ENCODE peak calls at places on chromosomes 3 and 15, in ten cellular contexts. One of them, this sample, is unnamed.

GRCh38 chr3:16441306-16441898 is 72.1 kb downstream of the RFTN1 start:
- DNase-seq in right lobe of liver: no peak
- DNase-seq in fibroblast of pulmonary artery: no peak
- DNase-seq in GM20000: no peak
- DNase-seq in T follicular helper cell: no peak
- DNase-seq in epithelial cell of prostate: no peak
- DNase-seq in GM10248: no peak
- DNase-seq in progenitor cell of endocrine pancreas: no peak
- DNase-seq in CD4-positive, alpha-beta memory T cell: no peak
- DNase-seq in GM18507: no peak
- DNase-seq in this sample: no peak

GRCh38 chr15:51374131-51374530 is 32.7 kb downstream of the GLDN start:
- DNase-seq in right lobe of liver: no peak
- DNase-seq in fibroblast of pulmonary artery: no peak
- DNase-seq in GM20000: no peak
- DNase-seq in T follicular helper cell: no peak
- DNase-seq in epithelial cell of prostate: no peak
- DNase-seq in GM10248: no peak
- DNase-seq in progenitor cell of endocrine pancreas: no peak
- DNase-seq in CD4-positive, alpha-beta memory T cell: no peak
- DNase-seq in GM18507: no peak
- DNase-seq in this sample: no peak

GRCh38 chr15:50380089-50380488 is 25.1 kb upstream of the GABPB1 start:
- DNase-seq in right lobe of liver: no peak
- DNase-seq in fibroblast of pulmonary artery: peak; percentile 38
- DNase-seq in GM20000: no peak
- DNase-seq in T follicular helper cell: no peak
- DNase-seq in epithelial cell of prostate: no peak
- DNase-seq in GM10248: no peak
- DNase-seq in progenitor cell of endocrine pancreas: no peak
- DNase-seq in CD4-positive, alpha-beta memory T cell: no peak
- DNase-seq in GM18507: no peak
- DNase-seq in this sample: no peak

GRCh38 chr3:63037116-63037515 is 161.9 kb upstream of the CADPS start:
- DNase-seq in right lobe of liver: no peak
- DNase-seq in fibroblast of pulmonary artery: no peak
- DNase-seq in GM20000: no peak
- DNase-seq in T follicular helper cell: no peak
- DNase-seq in epithelial cell of prostate: no peak
- DNase-seq in GM10248: no peak
- DNase-seq in progenitor cell of endocrine pancreas: no peak
- DNase-seq in CD4-positive, alpha-beta memory T cell: no peak
- DNase-seq in GM18507: no peak
- DNase-seq in this sample: no peak

GRCh38 chr15:25762015-25762662 is 101.0 kb downstream of the ATP10A start:
- DNase-seq in right lobe of liver: no peak
- DNase-seq in fibroblast of pulmonary artery: no peak
- DNase-seq in GM20000: no peak
- DNase-seq in T follicular helper cell: no peak
- DNase-seq in epithelial cell of prostate: no peak
- DNase-seq in GM10248: no peak
- DNase-seq in progenitor cell of endocrine pancreas: no peak
- DNase-seq in CD4-positive, alpha-beta memory T cell: no peak
- DNase-seq in GM18507: no peak
- DNase-seq in this sample: no peak

GRCh38 chr3:53694648-53695356 is 151.4 kb downstream of the CHDH start:
- DNase-seq in right lobe of liver: no peak
- DNase-seq in fibroblast of pulmonary artery: no peak
- DNase-seq in GM20000: no peak
- DNase-seq in T follicular helper cell: no peak
- DNase-seq in epithelial cell of prostate: no peak
- DNase-seq in GM10248: no peak
- DNase-seq in progenitor cell of endocrine pancreas: no peak
- DNase-seq in CD4-positive, alpha-beta memory T cell: no peak
- DNase-seq in GM18507: no peak
- DNase-seq in this sample: no peak

GRCh38 chr3:187902938-187903337 is 157.7 kb upstream of the BCL6 start:
- DNase-seq in right lobe of liver: no peak
- DNase-seq in fibroblast of pulmonary artery: no peak
- DNase-seq in GM20000: no peak
- DNase-seq in T follicular helper cell: no peak
- DNase-seq in epithelial cell of prostate: no peak
- DNase-seq in GM10248: no peak
- DNase-seq in progenitor cell of endocrine pancreas: no peak
- DNase-seq in CD4-positive, alpha-beta memory T cell: no peak
- DNase-seq in GM18507: no peak
- DNase-seq in this sample: no peak

GRCh38 chr3:54965746-54966145 is 37.9 kb upstream of the LRTM1 start:
- DNase-seq in right lobe of liver: no peak
- DNase-seq in fibroblast of pulmonary artery: peak; percentile 44
- DNase-seq in GM20000: no peak
- DNase-seq in T follicular helper cell: no peak
- DNase-seq in epithelial cell of prostate: no peak
- DNase-seq in GM10248: no peak
- DNase-seq in progenitor cell of endocrine pancreas: no peak
- DNase-seq in CD4-positive, alpha-beta memory T cell: no peak
- DNase-seq in GM18507: no peak
- DNase-seq in this sample: no peak

GRCh38 chr3:30112904-30113484 is 493.4 kb upstream of the TGFBR2 start:
- DNase-seq in right lobe of liver: no peak
- DNase-seq in fibroblast of pulmonary artery: peak; percentile 77
- DNase-seq in GM20000: no peak
- DNase-seq in T follicular helper cell: no peak
- DNase-seq in epithelial cell of prostate: no peak
- DNase-seq in GM10248: no peak
- DNase-seq in progenitor cell of endocrine pancreas: no peak
- DNase-seq in CD4-positive, alpha-beta memory T cell: no peak
- DNase-seq in GM18507: no peak
- DNase-seq in this sample: no peak

GRCh38 chr3:126398423-126399347 is 4.0 kb downstream of the CFAP100 start:
- DNase-seq in right lobe of liver: no peak
- DNase-seq in fibroblast of pulmonary artery: no peak
- DNase-seq in GM20000: no peak
- DNase-seq in T follicular helper cell: no peak
- DNase-seq in epithelial cell of prostate: no peak
- DNase-seq in GM10248: no peak
- DNase-seq in progenitor cell of endocrine pancreas: no peak
- DNase-seq in CD4-positive, alpha-beta memory T cell: no peak
- DNase-seq in GM18507: no peak
- DNase-seq in this sample: no peak

GRCh38 chr3:175383813-175384212 is 524.7 kb downstream of the NAALADL2 start:
- DNase-seq in right lobe of liver: no peak
- DNase-seq in fibroblast of pulmonary artery: no peak
- DNase-seq in GM20000: no peak
- DNase-seq in T follicular helper cell: no peak
- DNase-seq in epithelial cell of prostate: no peak
- DNase-seq in GM10248: no peak
- DNase-seq in progenitor cell of endocrine pancreas: no peak
- DNase-seq in CD4-positive, alpha-beta memory T cell: no peak
- DNase-seq in GM18507: no peak
- DNase-seq in this sample: no peak

GRCh38 chr15:68658151-68658550 is 79.4 kb downstream of the CORO2B start:
- DNase-seq in right lobe of liver: no peak
- DNase-seq in fibroblast of pulmonary artery: no peak
- DNase-seq in GM20000: no peak
- DNase-seq in T follicular helper cell: no peak
- DNase-seq in epithelial cell of prostate: no peak
- DNase-seq in GM10248: no peak
- DNase-seq in progenitor cell of endocrine pancreas: no peak
- DNase-seq in CD4-positive, alpha-beta memory T cell: no peak
- DNase-seq in GM18507: no peak
- DNase-seq in this sample: no peak

GRCh38 chr3:114554716-114555115 is 260.9 kb downstream of the TIGIT start:
- DNase-seq in right lobe of liver: no peak
- DNase-seq in fibroblast of pulmonary artery: peak; percentile 22
- DNase-seq in GM20000: no peak
- DNase-seq in T follicular helper cell: no peak
- DNase-seq in epithelial cell of prostate: no peak
- DNase-seq in GM10248: no peak
- DNase-seq in progenitor cell of endocrine pancreas: no peak
- DNase-seq in CD4-positive, alpha-beta memory T cell: no peak
- DNase-seq in GM18507: no peak
- DNase-seq in this sample: no peak

GRCh38 chr15:28953573-28954195 is 67.9 kb downstream of the APBA2 start:
- DNase-seq in right lobe of liver: no peak
- DNase-seq in fibroblast of pulmonary artery: no peak
- DNase-seq in GM20000: no peak
- DNase-seq in T follicular helper cell: no peak
- DNase-seq in epithelial cell of prostate: no peak
- DNase-seq in GM10248: no peak
- DNase-seq in progenitor cell of endocrine pancreas: no peak
- DNase-seq in CD4-positive, alpha-beta memory T cell: no peak
- DNase-seq in GM18507: no peak
- DNase-seq in this sample: no peak

GRCh38 chr15:34271493-34271892 is 46.7 kb downstream of the EMC4 start:
- DNase-seq in right lobe of liver: no peak
- DNase-seq in fibroblast of pulmonary artery: peak; percentile 75
- DNase-seq in GM20000: no peak
- DNase-seq in T follicular helper cell: no peak
- DNase-seq in epithelial cell of prostate: peak; percentile 95
- DNase-seq in GM10248: no peak
- DNase-seq in progenitor cell of endocrine pancreas: no peak
- DNase-seq in CD4-positive, alpha-beta memory T cell: no peak
- DNase-seq in GM18507: no peak
- DNase-seq in this sample: no peak

GRCh38 chr15:71400347-71400746 is 285.1 kb downstream of the THSD4 start:
- DNase-seq in right lobe of liver: no peak
- DNase-seq in fibroblast of pulmonary artery: no peak
- DNase-seq in GM20000: no peak
- DNase-seq in T follicular helper cell: no peak
- DNase-seq in epithelial cell of prostate: no peak
- DNase-seq in GM10248: no peak
- DNase-seq in progenitor cell of endocrine pancreas: no peak
- DNase-seq in CD4-positive, alpha-beta memory T cell: no peak
- DNase-seq in GM18507: no peak
- DNase-seq in this sample: no peak

GRCh38 chr15:31440754-31441298 is 114.2 kb downstream of the KLF13 start:
- DNase-seq in right lobe of liver: peak; percentile 77
- DNase-seq in fibroblast of pulmonary artery: peak; percentile 29
- DNase-seq in GM20000: no peak
- DNase-seq in T follicular helper cell: no peak
- DNase-seq in epithelial cell of prostate: no peak
- DNase-seq in GM10248: peak; percentile 46
- DNase-seq in progenitor cell of endocrine pancreas: no peak
- DNase-seq in CD4-positive, alpha-beta memory T cell: no peak
- DNase-seq in GM18507: no peak
- DNase-seq in this sample: peak; percentile 17

GRCh38 chr3:47245271-47245670 is 37.3 kb downstream of the KIF9 start:
- DNase-seq in right lobe of liver: no peak
- DNase-seq in fibroblast of pulmonary artery: no peak
- DNase-seq in GM20000: no peak
- DNase-seq in T follicular helper cell: no peak
- DNase-seq in epithelial cell of prostate: no peak
- DNase-seq in GM10248: no peak
- DNase-seq in progenitor cell of endocrine pancreas: no peak
- DNase-seq in CD4-positive, alpha-beta memory T cell: no peak
- DNase-seq in GM18507: no peak
- DNase-seq in this sample: no peak

GRCh38 chr3:144289057-144289456 is 317.4 kb downstream of the DIPK2A start:
- DNase-seq in right lobe of liver: no peak
- DNase-seq in fibroblast of pulmonary artery: no peak
- DNase-seq in GM20000: no peak
- DNase-seq in T follicular helper cell: no peak
- DNase-seq in epithelial cell of prostate: no peak
- DNase-seq in GM10248: no peak
- DNase-seq in progenitor cell of endocrine pancreas: no peak
- DNase-seq in CD4-positive, alpha-beta memory T cell: no peak
- DNase-seq in GM18507: no peak
- DNase-seq in this sample: no peak

GRCh38 chr3:138937690-138938055 is 9.3 kb downstream of the FOXL2 start:
- DNase-seq in right lobe of liver: no peak
- DNase-seq in fibroblast of pulmonary artery: no peak
- DNase-seq in GM20000: no peak
- DNase-seq in T follicular helper cell: no peak
- DNase-seq in epithelial cell of prostate: no peak
- DNase-seq in GM10248: no peak
- DNase-seq in progenitor cell of endocrine pancreas: no peak
- DNase-seq in CD4-positive, alpha-beta memory T cell: no peak
- DNase-seq in GM18507: no peak
- DNase-seq in this sample: no peak

GRCh38 chr3:48614044-48614443 is 4.6 kb upstream of the UQCRC1 start:
- DNase-seq in right lobe of liver: no peak
- DNase-seq in fibroblast of pulmonary artery: peak; percentile 87
- DNase-seq in GM20000: no peak
- DNase-seq in T follicular helper cell: no peak
- DNase-seq in epithelial cell of prostate: peak; percentile 14
- DNase-seq in GM10248: no peak
- DNase-seq in progenitor cell of endocrine pancreas: no peak
- DNase-seq in CD4-positive, alpha-beta memory T cell: no peak
- DNase-seq in GM18507: no peak
- DNase-seq in this sample: no peak

GRCh38 chr15:29636140-29636539 is 186.1 kb downstream of the TJP1 start:
- DNase-seq in right lobe of liver: no peak
- DNase-seq in fibroblast of pulmonary artery: no peak
- DNase-seq in GM20000: no peak
- DNase-seq in T follicular helper cell: no peak
- DNase-seq in epithelial cell of prostate: no peak
- DNase-seq in GM10248: no peak
- DNase-seq in progenitor cell of endocrine pancreas: no peak
- DNase-seq in CD4-positive, alpha-beta memory T cell: no peak
- DNase-seq in GM18507: no peak
- DNase-seq in this sample: no peak

GRCh38 chr3:126352476-126353454 is 4.4 kb downstream of the KLF15 start:
- DNase-seq in right lobe of liver: peak; percentile 80
- DNase-seq in fibroblast of pulmonary artery: peak; percentile 16
- DNase-seq in GM20000: no peak
- DNase-seq in T follicular helper cell: no peak
- DNase-seq in epithelial cell of prostate: no peak
- DNase-seq in GM10248: no peak
- DNase-seq in progenitor cell of endocrine pancreas: no peak
- DNase-seq in CD4-positive, alpha-beta memory T cell: no peak
- DNase-seq in GM18507: no peak
- DNase-seq in this sample: no peak

GRCh38 chr3:177657243-177657642 is 460.0 kb upstream of the TBL1XR1 start:
- DNase-seq in right lobe of liver: no peak
- DNase-seq in fibroblast of pulmonary artery: no peak
- DNase-seq in GM20000: no peak
- DNase-seq in T follicular helper cell: no peak
- DNase-seq in epithelial cell of prostate: peak; percentile 70
- DNase-seq in GM10248: no peak
- DNase-seq in progenitor cell of endocrine pancreas: no peak
- DNase-seq in CD4-positive, alpha-beta memory T cell: no peak
- DNase-seq in GM18507: no peak
- DNase-seq in this sample: no peak

GRCh38 chr3:126083511-126083912 is 412 bp downstream of the SLC41A3 start:
- DNase-seq in right lobe of liver: peak; percentile 49
- DNase-seq in fibroblast of pulmonary artery: no peak
- DNase-seq in GM20000: no peak
- DNase-seq in T follicular helper cell: peak; percentile 9
- DNase-seq in epithelial cell of prostate: no peak
- DNase-seq in GM10248: peak; percentile 68
- DNase-seq in progenitor cell of endocrine pancreas: peak; percentile 44
- DNase-seq in CD4-positive, alpha-beta memory T cell: peak; percentile 53
- DNase-seq in GM18507: peak; percentile 37
- DNase-seq in this sample: no peak

GRCh38 chr15:55916666-55917409 is 76.6 kb downstream of the NEDD4 start:
- DNase-seq in right lobe of liver: no peak
- DNase-seq in fibroblast of pulmonary artery: peak; percentile 52
- DNase-seq in GM20000: no peak
- DNase-seq in T follicular helper cell: no peak
- DNase-seq in epithelial cell of prostate: peak; percentile 53
- DNase-seq in GM10248: no peak
- DNase-seq in progenitor cell of endocrine pancreas: no peak
- DNase-seq in CD4-positive, alpha-beta memory T cell: no peak
- DNase-seq in GM18507: no peak
- DNase-seq in this sample: no peak

GRCh38 chr3:25849641-25850040 is 59.8 kb downstream of the OXSM start:
- DNase-seq in right lobe of liver: no peak
- DNase-seq in fibroblast of pulmonary artery: peak; percentile 39
- DNase-seq in GM20000: no peak
- DNase-seq in T follicular helper cell: no peak
- DNase-seq in epithelial cell of prostate: no peak
- DNase-seq in GM10248: no peak
- DNase-seq in progenitor cell of endocrine pancreas: no peak
- DNase-seq in CD4-positive, alpha-beta memory T cell: no peak
- DNase-seq in GM18507: no peak
- DNase-seq in this sample: no peak

GRCh38 chr3:38039899-38040261 is 872 bp downstream of the DLEC1 start:
- DNase-seq in right lobe of liver: peak; percentile 50
- DNase-seq in fibroblast of pulmonary artery: peak; percentile 41
- DNase-seq in GM20000: peak; percentile 64
- DNase-seq in T follicular helper cell: peak; percentile 38
- DNase-seq in epithelial cell of prostate: no peak
- DNase-seq in GM10248: peak; percentile 56
- DNase-seq in progenitor cell of endocrine pancreas: no peak
- DNase-seq in CD4-positive, alpha-beta memory T cell: peak; percentile 85
- DNase-seq in GM18507: no peak
- DNase-seq in this sample: peak; percentile 37

This sample was measured in T-helper 1 cell.